ENCODE peak calls at places on chromosomes 1 and 21, in four cellular contexts. X is psoas muscle, K is prostate gland, V is left ventricle myocardium inferior. W is an unnamed sample.

GRCh38 chr1:119069682-119070081 is 70.8 kb downstream of the WARS2 start:
- DNase-seq in X (no peak), K (no peak), V (no peak), W (no peak)

GRCh38 chr1:94335950-94336349 is 82.2 kb upstream of the ABCD3 start:
- DNase-seq in X (peak; percentile 61), K (peak; percentile 88), V (no peak), W (no peak)

GRCh38 chr1:33971018-33971710 is 107.3 kb downstream of the HMGB4 start:
- DNase-seq in X (no peak), K (no peak), V (no peak), W (no peak)

GRCh38 chr1:8422439-8423133 is 104.7 kb downstream of the SLC45A1 start:
- DNase-seq in X (peak; percentile 70), K (no peak), V (no peak), W (no peak)

GRCh38 chr21:27725916-27726315 is 759.0 kb upstream of the ADAMTS5 start:
- DNase-seq in X (no peak), K (no peak), V (no peak), W (no peak)

GRCh38 chr1:213738658-213739057 is 249.1 kb upstream of the PROX1 start:
- DNase-seq in X (no peak), K (no peak), V (no peak), W (no peak)

GRCh38 chr1:88061830-88062177 is 622.3 kb upstream of the PKN2 start:
- DNase-seq in X (no peak), K (no peak), V (no peak), W (no peak)

GRCh38 chr1:15603050-15603965 is 13.9 kb upstream of the DDI2 start:
- DNase-seq in X (peak; percentile 99), K (peak; percentile 98), V (peak; percentile 97), W (peak; percentile 99)

GRCh38 chr1:200959341-200959985 is 64.1 kb downstream of the KIF21B start:
- DNase-seq in X (no peak), K (no peak), V (no peak), W (no peak)

GRCh38 chr1:219763321-219763720 is 150.4 kb upstream of the ZC3H11B start:
- DNase-seq in X (no peak), K (no peak), V (no peak), W (no peak)

GRCh38 chr21:41939391-41939790 is 14.4 kb downstream of the C2CD2 start:
- DNase-seq in X (no peak), K (no peak), V (no peak), W (no peak)

GRCh38 chr1:170261669-170262068 is 115.9 kb downstream of the NTMT2 start:
- DNase-seq in X (no peak), K (no peak), V (no peak), W (no peak)

GRCh38 chr1:37034301-37035013 is at the start of gene GRIK3:
- DNase-seq in X (no peak), K (no peak), V (no peak), W (no peak)

GRCh38 chr21:25330266-25330665 is 277.0 kb downstream of the MRPL39 start:
- DNase-seq in X (no peak), K (no peak), V (no peak), W (no peak)

GRCh38 chr1:54577612-54578011 is 29.6 kb downstream of the ACOT11 start:
- DNase-seq in X (peak; percentile 90), K (no peak), V (peak; percentile 89), W (peak; percentile 76)

GRCh38 chr1:115432061-115432460 is 94.0 kb upstream of the NGF start:
- DNase-seq in X (no peak), K (no peak), V (no peak), W (peak; percentile 8)

GRCh38 chr1:22530701-22531100 is 32.6 kb upstream of the EPHA8 start:
- DNase-seq in X (peak; percentile 7), K (no peak), V (no peak), W (no peak)

GRCh38 chr1:162357681-162358266 is 18.9 kb downstream of the SPATA46 start:
- DNase-seq in X (no peak), K (no peak), V (no peak), W (no peak)

GRCh38 chr1:15353839-15354579 is 55.7 kb upstream of the EFHD2 start:
- DNase-seq in X (no peak), K (no peak), V (no peak), W (no peak)

GRCh38 chr1:208834346-208835081 is 590.3 kb upstream of the PLXNA2 start:
- DNase-seq in X (no peak), K (no peak), V (no peak), W (no peak)

GRCh38 chr1:63403386-63403785 is 36.0 kb downstream of the ALG6 start:
- DNase-seq in X (no peak), K (no peak), V (no peak), W (no peak)

GRCh38 chr1:13838236-13838635 is 138.2 kb downstream of the PRDM2 start:
- DNase-seq in X (no peak), K (no peak), V (no peak), W (no peak)

GRCh38 chr1:15454256-15454655 is 2.3 kb upstream of the CELA2A start:
- DNase-seq in X (no peak), K (no peak), V (no peak), W (no peak)

GRCh38 chr1:69814926-69815325 is 247.2 kb downstream of the LRRC7 start:
- DNase-seq in X (no peak), K (no peak), V (no peak), W (no peak)

GRCh38 chr1:92995420-92996130 is 34.3 kb upstream of the DIPK1A start:
- DNase-seq in X (no peak), K (peak; percentile 14), V (no peak), W (peak; percentile 53)

GRCh38 chr1:227884370-227885134 is 63.2 kb downstream of the WNT9A start:
- DNase-seq in X (peak; percentile 25), K (no peak), V (no peak), W (no peak)

GRCh38 chr1:97565886-97566285 is 354.9 kb downstream of the DPYD start:
- DNase-seq in X (no peak), K (no peak), V (no peak), W (no peak)

GRCh38 chr1:174358786-174359453 is 88.8 kb upstream of the GPR52 start:
- DNase-seq in X (no peak), K (no peak), V (no peak), W (peak; percentile 83)

GRCh38 chr1:21299780-21300395 is 9.6 kb upstream of the ECE1 start:
- DNase-seq in X (no peak), K (no peak), V (no peak), W (no peak)

GRCh38 chr1:162405800-162406199 is 6.1 kb downstream of the SH2D1B start:
- DNase-seq in X (no peak), K (no peak), V (no peak), W (no peak)

GRCh38 chr1:182633031-182633430 is 28.8 kb upstream of the RGS16 start:
- DNase-seq in X (no peak), K (no peak), V (no peak), W (no peak)

DNA sequence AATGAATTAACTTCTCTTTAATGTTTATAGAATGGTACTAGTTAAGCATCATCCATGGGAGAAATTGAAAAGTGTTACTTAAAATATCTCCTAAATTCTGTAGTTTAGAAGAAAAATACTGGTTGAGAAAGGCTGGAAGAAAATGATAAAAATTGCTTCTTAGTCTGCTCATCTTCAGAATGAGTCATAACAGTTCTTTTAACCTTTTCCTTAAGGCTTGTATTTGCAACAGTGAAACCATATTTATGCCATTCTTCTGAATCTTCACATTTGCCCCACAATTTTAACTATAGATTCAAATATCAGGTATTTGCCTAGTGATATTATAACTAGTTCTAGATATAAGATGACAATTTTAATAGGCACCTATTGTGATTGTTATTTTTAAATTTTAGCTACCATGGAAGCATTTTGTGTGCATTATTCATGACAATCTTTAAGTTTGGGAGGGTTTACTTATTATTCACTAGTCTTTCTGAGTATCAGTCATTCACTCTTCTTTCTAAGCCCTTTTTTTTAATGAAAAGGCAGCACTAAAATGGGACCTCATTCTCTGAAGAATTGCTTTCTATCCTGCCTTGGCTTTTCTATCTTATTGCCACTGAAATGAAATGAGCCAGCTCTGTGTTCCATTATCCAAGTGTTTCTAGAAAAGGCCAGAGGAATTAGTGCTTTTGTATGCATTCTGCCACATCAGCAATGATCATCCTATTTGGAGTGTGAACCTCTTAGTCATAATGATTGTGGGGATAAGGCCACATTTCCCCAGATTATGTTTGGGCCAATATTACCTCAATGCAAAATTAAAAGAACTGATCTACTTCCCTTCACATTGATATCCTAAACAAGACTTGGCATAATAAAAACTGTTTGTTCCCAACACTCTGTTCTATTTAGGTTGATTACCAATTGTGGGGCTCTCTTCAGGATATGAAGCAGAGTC is 58.4 kb downstream of the SAMSN1 start:
- DNase-seq in X (no peak), K (no peak), V (no peak), W (no peak)
- H3K4me3 ChIP-seq in X (no peak overlapping the region), K (no peak overlapping the region), V (no peak overlapping the region), W (no peak overlapping the region)

GRCh38 chr1:3192825-3193224 is 123.8 kb downstream of the PRDM16 start:
- DNase-seq in X (no peak), K (no peak), V (no peak), W (no peak)
- H3K9me3 ChIP-seq in X (no peaks in the 10 kb centered on the region), K (no peaks in the 10 kb centered on the region), V (no peaks in the 10 kb centered on the region), W (no peaks in the 10 kb centered on the region)

GRCh38 chr1:198269352-198269940 is 112.6 kb downstream of the NEK7 start:
- DNase-seq in X (no peak), K (no peak), V (no peak), W (no peak)

GRCh38 chr1:198273901-198274300 is 117.1 kb downstream of the NEK7 start:
- DNase-seq in X (no peak), K (no peak), V (no peak), W (no peak)

GRCh38 chr1:198272492-198272891 is 115.7 kb downstream of the NEK7 start:
- DNase-seq in X (no peak), K (no peak), V (no peak), W (no peak)

GRCh38 chr1:198270421-198270820 is 113.6 kb downstream of the NEK7 start:
- DNase-seq in X (no peak), K (no peak), V (no peak), W (no peak)

DNA sequence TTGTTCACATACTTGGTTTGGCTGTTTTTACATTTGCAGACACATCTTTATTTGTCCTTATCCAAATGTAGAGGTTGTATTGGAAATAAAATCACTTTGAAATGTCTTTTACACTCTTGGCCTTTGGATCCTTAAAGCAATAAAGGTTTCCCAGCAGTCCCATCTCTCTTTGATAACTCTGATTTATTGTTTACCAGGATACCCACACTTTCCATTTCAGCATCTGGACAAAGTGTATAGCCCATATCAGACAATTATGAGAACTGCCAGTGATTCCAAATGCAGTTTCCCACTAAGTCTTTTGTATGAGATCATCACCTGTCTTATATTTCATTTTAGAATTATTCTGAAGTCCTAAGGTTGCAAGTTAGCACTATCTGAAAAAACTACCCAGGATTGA is 114.7 kb downstream of the NEK7 start:
- DNase-seq in X (no peak), K (no peak), V (no peak), W (no peak)
- TF ChIP-seq CTCF in X (no peak), K (no peak), V (no peak), W (no peak)

GRCh38 chr1:114340906-114341698 is 169.9 kb downstream of the TRIM33 start:
- DNase-seq in X (no peak), K (no peak), V (no peak), W (no peak)
- H3K4me3 ChIP-seq in X (no peak overlapping the region), K (no peak overlapping the region), V (no peak overlapping the region), W (no peak overlapping the region)

DNA sequence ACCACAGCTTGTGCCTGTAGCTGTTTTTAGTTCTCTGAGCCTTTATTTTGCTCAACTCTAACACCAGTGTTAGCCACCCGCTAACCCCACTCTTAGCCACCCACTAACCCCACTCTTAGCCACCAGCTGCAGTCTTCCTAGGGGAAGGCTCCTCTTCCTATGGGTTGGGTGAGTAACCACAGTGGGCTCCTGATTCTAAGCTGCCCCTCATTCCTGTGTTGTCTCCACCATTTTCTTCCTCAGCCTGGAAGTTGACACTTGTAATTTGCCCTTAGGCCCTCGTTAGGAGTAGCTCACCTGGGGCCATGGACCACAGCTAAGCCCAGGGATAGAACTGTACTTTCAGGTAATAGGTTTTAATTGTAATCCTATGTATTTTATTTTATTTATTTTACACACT is 782.9 kb upstream of the TPTE start:
- DNase-seq in X (no peak), K (no peak), V (no peak), W (no peak)
- H3K9me3 ChIP-seq in X (no peaks in the 10 kb centered on the region), K (no peaks in the 10 kb centered on the region), V (peaks cover 45% of the 10 kb centered on the region), W (peaks cover 88% of the 10 kb centered on the region)

W was measured in mucosa of descending colon.